ENCODE peak calls at places on chromosomes 3 and 15, in nine cellular contexts. Q is fibroblast of lung; Z is upper lobe of right lung; I is CD4-positive, alpha-beta T cell; A is heart left ventricle; F is body of pancreas; X is OCI-LY7; U is left ventricle myocardium inferior; L is CD14-positive monocyte. J is an unnamed sample.

GRCh38 chr15:27827336-27827735 is 271.8 kb downstream of the OCA2 start:
- DNase-seq in F (no peak), A (no peak), L (no peak), Q (peak; percentile 36), X (no peak), Z (no peak), U (no peak), I (no peak), J (no peak)

GRCh38 chr3:50179710-50180109 is 11.7 kb upstream of the GNAT1 start:
- DNase-seq in F (no peak), Z (no peak), Q (no peak), I (no peak), U (no peak), L (no peak), X (no peak), A (no peak), J (no peak)

GRCh38 chr3:73848173-73848751 is 223.5 kb upstream of the PDZRN3 start:
- DNase-seq in L (no peak), Z (no peak), F (no peak), Q (peak; percentile 68), A (no peak), X (no peak), U (no peak), I (no peak), J (no peak)

GRCh38 chr3:13091898-13092620 is 18.8 kb upstream of the IQSEC1 start:
- DNase-seq in Z (peak; percentile 91), U (peak; percentile 88), X (peak; percentile 81), F (peak; percentile 94), L (peak; percentile 77), A (peak; percentile 89), Q (peak; percentile 67), I (peak; percentile 76), J (peak; percentile 90)

GRCh38 chr3:128267541-128267940 is 114.3 kb downstream of the EEFSEC start:
- DNase-seq in I (no peak), F (no peak), X (no peak), U (no peak), Z (no peak), A (no peak), Q (no peak), L (no peak), J (peak; percentile 13)

GRCh38 chr15:82764740-82765139 is 41.1 kb downstream of the FSD2 start:
- DNase-seq in F (no peak), I (no peak), Z (no peak), X (no peak), U (no peak), A (no peak), L (no peak), Q (no peak), J (no peak)

GRCh38 chr3:195040094-195040493 is 230.9 kb downstream of the XXYLT1 start:
- DNase-seq in Z (peak; percentile 79), I (no peak), A (no peak), L (peak; percentile 82), Q (no peak), X (peak; percentile 44), F (no peak), U (peak; percentile 58), J (no peak)

GRCh38 chr15:91855684-91856553 is 2.4 kb downstream of the SLCO3A1 start:
- DNase-seq in Z (peak; percentile 75), A (no peak), Q (no peak), L (no peak), X (peak; percentile 79), I (no peak), F (peak; percentile 24), U (no peak), J (peak; percentile 44)

GRCh38 chr3:10964537-10965167 is 27.9 kb upstream of the SLC6A1 start:
- DNase-seq in L (no peak), A (no peak), Q (no peak), I (no peak), U (no peak), X (no peak), Z (no peak), F (no peak), J (no peak)

GRCh38 chr3:112508261-112508660 is 9.0 kb upstream of the BTLA start:
- DNase-seq in Z (no peak), Q (no peak), A (no peak), X (no peak), U (no peak), I (no peak), L (no peak), F (no peak), J (no peak)

GRCh38 chr15:66923438-66923881 is 141.9 kb upstream of the SMAD3 start:
- DNase-seq in Z (no peak), X (peak; percentile 54), U (no peak), L (peak; percentile 44), A (no peak), I (peak; percentile 13), F (peak; percentile 32), Q (no peak), J (no peak)

GRCh38 chr3:153595186-153595815 is 433.3 kb downstream of the RAP2B start:
- DNase-seq in U (no peak), A (no peak), Q (peak; percentile 65), L (no peak), F (no peak), X (peak; percentile 18), I (no peak), Z (no peak), J (no peak)

GRCh38 chr3:195123196-195123805 is 147.7 kb downstream of the XXYLT1 start:
- DNase-seq in U (no peak), A (no peak), I (no peak), F (no peak), X (no peak), L (no peak), Q (no peak), Z (no peak), J (no peak)

GRCh38 chr3:61877359-61877770 is 316.0 kb downstream of the PTPRG start:
- DNase-seq in A (no peak), U (no peak), I (no peak), X (peak; percentile 8), Z (no peak), F (no peak), L (no peak), Q (peak; percentile 72), J (no peak)

GRCh38 chr3:189853906-189854305 is 222.7 kb downstream of the TP63 start:
- DNase-seq in A (no peak), U (no peak), I (no peak), Q (no peak), F (no peak), L (no peak), Z (no peak), X (no peak), J (no peak)

GRCh38 chr3:17033516-17034168 is 148.9 kb downstream of the PLCL2 start:
- DNase-seq in F (no peak), Z (no peak), U (no peak), L (no peak), X (no peak), Q (peak; percentile 9), A (no peak), I (no peak), J (no peak)

GRCh38 chr15:56098230-56098899 is 105.0 kb upstream of the NEDD4 start:
- DNase-seq in F (no peak), I (no peak), L (no peak), Q (peak; percentile 36), U (no peak), A (no peak), X (no peak), Z (no peak), J (no peak)
- TF ChIP-seq CTCF in F (no peak), I (no peak), L (no peak), Q (no peak), U (no peak), A (peak; percentile 14), X (peak; percentile 16), Z (no peak), J (peak; percentile 18)

DNA sequence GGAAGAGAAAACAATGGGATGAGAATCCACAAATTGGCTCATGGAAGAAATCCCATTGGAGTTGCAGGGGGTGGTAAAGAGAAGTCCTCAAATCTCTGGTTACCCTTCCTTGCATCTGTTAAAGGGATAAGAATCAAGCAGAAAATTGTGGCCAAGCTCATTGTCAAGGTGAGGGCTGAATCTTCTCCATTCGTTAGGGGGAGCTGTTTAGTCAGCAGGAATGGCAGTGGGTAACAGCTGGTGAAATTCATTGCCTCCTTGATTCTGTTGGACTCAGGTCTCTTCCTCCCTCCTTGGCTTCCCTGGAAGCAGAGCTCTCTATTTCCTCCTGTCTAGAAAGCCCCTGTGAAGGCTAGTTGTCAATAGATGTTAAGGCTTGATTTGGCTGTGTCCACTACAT is 343.1 kb upstream of the SEMA6D start:
- DNase-seq in F (no peak), X (no peak), U (no peak), A (no peak), L (no peak), Q (peak; percentile 47), I (no peak), Z (no peak), J (no peak)
- TF ChIP-seq CTCF in F (peak; percentile 22), X (peak; percentile 44), U (peak; percentile 40), A (no peak), L (no peak), Q (peak; percentile 52), I (no peak), Z (peak; percentile 5), J (no peak)

GRCh38 chr3:51717947-51718346 is 11.1 kb downstream of the GRM2 start:
- DNase-seq in F (no peak), L (no peak), A (no peak), X (no peak), Z (no peak), U (no peak), Q (no peak), I (no peak), J (no peak)

GRCh38 chr3:51717446-51717845 is 10.6 kb downstream of the GRM2 start:
- DNase-seq in X (no peak), A (no peak), L (no peak), F (no peak), U (no peak), Z (no peak), I (no peak), Q (no peak), J (peak; percentile 77)

GRCh38 chr3:51712963-51713362 is 6.1 kb downstream of the GRM2 start:
- DNase-seq in U (no peak), I (no peak), Z (peak; percentile 41), F (no peak), A (no peak), X (no peak), L (no peak), Q (no peak), J (peak; percentile 81)

GRCh38 chr3:51716805-51717204 is 9.9 kb downstream of the GRM2 start:
- DNase-seq in U (no peak), F (no peak), I (no peak), Z (no peak), X (no peak), A (no peak), Q (no peak), L (no peak), J (no peak)

GRCh38 chr3:51715231-51716058 is 8.6 kb downstream of the GRM2 start:
- DNase-seq in F (no peak), U (no peak), A (no peak), Z (peak; percentile 60), X (no peak), I (no peak), L (no peak), Q (no peak), J (peak; percentile 83)
- TF ChIP-seq CTCF in F (no peak), U (no peak), A (no peak), Z (no peak), X (no peak), I (no peak), L (no peak), Q (no peak), J (no peak)

DNA sequence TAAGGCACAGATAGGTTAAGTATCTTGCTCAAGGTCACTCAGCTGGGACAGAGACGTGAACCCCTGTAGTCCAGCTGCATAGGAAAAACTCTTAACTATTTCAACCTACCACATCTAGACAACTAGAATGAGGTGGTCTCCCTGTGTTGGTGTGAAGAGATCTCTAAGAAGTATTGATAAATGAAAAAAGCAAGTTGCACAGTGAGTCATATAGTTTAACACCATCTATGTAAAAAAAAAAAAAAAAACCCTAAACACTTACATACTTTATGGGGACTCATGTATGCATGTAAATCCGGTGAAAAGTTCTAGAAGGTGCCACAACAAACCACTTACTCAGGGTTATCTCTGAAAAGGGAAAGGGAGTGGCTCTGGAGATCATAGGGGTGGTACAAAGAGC is 185.5 kb downstream of the SATB1 start:
- DNase-seq in L (no peak), F (no peak), Z (no peak), U (no peak), A (no peak), Q (no peak), X (no peak), I (no peak), J (no peak)
- TF ChIP-seq CTCF in L (no peak), F (no peak), Z (no peak), U (no peak), A (no peak), Q (no peak), X (no peak), I (no peak), J (no peak)